ENCODE peak calls at places on chromosomes 7 and 10, in nine cellular contexts. E is HCT116; V is CD8-positive, alpha-beta T cell; S is hepatocyte; Z is astrocyte; T is cardiac muscle cell; W is uterus; X is breast epithelium; I is ascending aorta. O is an unnamed sample.

GRCh38 chr7:116633131-116633988 is 38.6 kb upstream of the MET start:
- DNase-seq in W (no peak), S (no peak), V (no peak), I (no peak), E (no peak), Z (peak; percentile 56), X (peak; percentile 54), T (no peak), O (no peak)

GRCh38 chr7:6637544-6638229 is 569 bp downstream of the ZNF316 start:
- DNase-seq in X (no peak), Z (peak; percentile 6), E (no peak), W (no peak), T (peak; percentile 73), I (no peak), V (peak; percentile 54), S (peak; percentile 66), O (no peak)

GRCh38 chr10:14326581-14326980 is 4.1 kb downstream of the FRMD4A start:
- DNase-seq in I (no peak), X (no peak), T (no peak), W (no peak), V (no peak), S (no peak), Z (peak; percentile 14), E (no peak), O (no peak)

GRCh38 chr10:13882112-13882711 is 295.4 kb downstream of the PRPF18 start:
- DNase-seq in X (peak; percentile 62), S (no peak), Z (peak; percentile 99), T (no peak), W (no peak), V (no peak), I (no peak), E (no peak), O (peak; percentile 86)

GRCh38 chr7:50793947-50794570 is 11.4 kb upstream of the GRB10 start:
- DNase-seq in W (no peak), T (no peak), S (no peak), V (no peak), X (no peak), E (no peak), Z (no peak), I (no peak), O (no peak)

GRCh38 chr10:20363666-20364065 is 533.4 kb downstream of the NEBL start:
- DNase-seq in X (no peak), E (no peak), T (no peak), Z (no peak), I (no peak), W (no peak), S (no peak), V (no peak), O (no peak)

GRCh38 chr7:28293529-28293835 is 112.9 kb upstream of the JAZF1 start:
- DNase-seq in V (no peak), S (no peak), Z (no peak), E (peak; percentile 68), T (no peak), X (no peak), W (no peak), I (no peak), O (no peak)

GRCh38 chr7:102215281-102215680 is 71.4 kb upstream of the SH2B2 start:
- DNase-seq in Z (no peak), E (no peak), I (no peak), V (no peak), T (no peak), S (no peak), X (no peak), W (no peak), O (no peak)

GRCh38 chr7:5827755-5828154 is 46.3 kb upstream of the RNF216 start:
- DNase-seq in X (no peak), I (no peak), V (peak; percentile 54), S (no peak), Z (no peak), T (peak; percentile 14), W (no peak), E (peak; percentile 16), O (no peak)

GRCh38 chr10:69332278-69333010 is 54.1 kb downstream of the HK1 start:
- DNase-seq in E (no peak), V (no peak), X (no peak), S (no peak), I (no peak), Z (no peak), T (no peak), W (no peak), O (no peak)

GRCh38 chr10:46263831-46264268 is 22.9 kb upstream of the ANTXRL start:
- DNase-seq in T (no peak), V (no peak), E (no peak), Z (no peak), X (no peak), S (no peak), W (no peak), I (no peak), O (no peak)

GRCh38 chr10:120420421-120420820 is 36.6 kb upstream of the PLPP4 start:
- DNase-seq in X (no peak), Z (no peak), I (no peak), S (no peak), V (no peak), T (no peak), E (no peak), W (no peak), O (no peak)

GRCh38 chr7:69260023-69260422 is 338.3 kb upstream of the AUTS2 start:
- DNase-seq in Z (no peak), V (no peak), T (peak; percentile 52), W (no peak), E (no peak), X (no peak), S (no peak), I (no peak), O (no peak)

GRCh38 chr7:37068902-37069301 is 344.6 kb upstream of the AOAH start:
- DNase-seq in X (no peak), E (no peak), V (no peak), Z (no peak), W (no peak), S (no peak), T (no peak), I (no peak), O (no peak)

GRCh38 chr7:100157334-100158228 is 942 bp downstream of the TRAPPC14 start:
- DNase-seq in X (no peak), I (no peak), T (peak; percentile 52), Z (peak; percentile 22), S (peak; percentile 72), E (no peak), W (peak; percentile 70), V (no peak), O (no peak)

GRCh38 chr7:138814806-138815332 is 16.9 kb upstream of the ATP6V0A4 start:
- DNase-seq in V (no peak), Z (no peak), W (no peak), I (no peak), S (no peak), E (no peak), X (no peak), T (no peak), O (no peak)

GRCh38 chr10:119441151-119441821 is 101.2 kb downstream of the RGS10 start:
- DNase-seq in T (no peak), S (no peak), Z (peak; percentile 79), E (no peak), I (no peak), V (no peak), X (peak; percentile 51), W (peak; percentile 69), O (peak; percentile 43)

DNA sequence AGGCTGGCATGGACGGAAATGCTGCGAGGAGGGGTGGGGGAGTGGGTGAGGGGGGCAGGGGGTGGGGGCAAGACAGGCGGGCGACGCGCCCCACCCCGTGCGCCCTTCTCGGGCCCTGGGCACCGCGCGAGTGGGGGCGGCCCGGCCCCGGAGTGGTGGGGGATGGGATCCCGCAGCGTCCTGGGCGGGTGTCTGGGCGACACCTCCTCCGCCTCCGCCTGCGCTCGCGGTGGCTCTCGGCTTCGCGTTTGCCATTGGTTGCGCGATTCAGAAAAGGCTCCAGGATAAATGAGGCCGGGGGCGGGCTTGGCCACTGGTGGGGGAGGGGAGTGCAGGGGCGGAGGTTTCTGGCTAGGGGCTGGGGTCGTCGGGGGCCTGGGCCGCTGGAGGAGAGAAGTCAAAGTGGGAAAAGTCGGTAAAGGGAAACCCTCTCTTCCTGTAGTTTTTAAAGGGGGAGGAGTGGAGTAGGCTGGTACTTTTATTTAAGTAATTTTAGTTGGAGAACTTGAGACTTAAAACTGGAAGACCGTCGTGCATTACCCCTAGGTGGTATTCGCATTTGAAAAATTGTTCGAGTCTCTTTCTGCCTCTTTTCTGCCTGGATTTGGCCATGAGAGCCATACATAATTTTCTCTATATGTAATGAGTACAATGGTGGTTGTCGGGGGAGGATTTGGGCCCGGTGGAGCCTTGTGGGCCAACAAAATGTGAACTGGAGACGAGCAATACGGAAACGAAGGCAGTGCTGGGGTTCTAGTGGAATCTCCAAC is 984 bp upstream of the IGF2BP3 start:
- DNase-seq in S (peak; percentile 92), W (no peak), T (peak; percentile 95), V (peak; percentile 19), X (no peak), Z (peak; percentile 51), E (peak; percentile 72), I (no peak), O (no peak)
- H3K4me3 ChIP-seq in S (peak overlapping the region; percentile 69), W (no peak overlapping the region), T (peak overlapping the region; percentile 72), V (no peak overlapping the region), X (no peak overlapping the region), Z (peak overlapping the region; percentile 95), E (peak overlapping the region; percentile 75), I (peak overlapping the region; percentile 57), O (peak overlapping the region; percentile 89)

GRCh38 chr7:158270106-158270775 is 317.4 kb downstream of the PTPRN2 start:
- DNase-seq in T (no peak), I (no peak), S (no peak), E (no peak), V (no peak), W (no peak), Z (no peak), X (no peak), O (no peak)
- H3K9me3 ChIP-seq in T (no peaks in the 10 kb centered on the region), I (no peaks in the 10 kb centered on the region), S (no peaks in the 10 kb centered on the region), E (no peaks in the 10 kb centered on the region), V (no peaks in the 10 kb centered on the region), W (no peaks in the 10 kb centered on the region), Z (no peaks in the 10 kb centered on the region), X (peaks cover 3% of the 10 kb centered on the region), O (peaks cover 97% of the 10 kb centered on the region)

GRCh38 chr10:124745678-124746077 is 1.5 kb upstream of the FAM53B start:
- DNase-seq in X (no peak), T (peak; percentile 59), S (peak; percentile 74), E (peak; percentile 56), W (no peak), V (no peak), I (no peak), Z (no peak), O (no peak)
- TF ChIP-seq CTCF in X (peak; percentile 49), T (peak; percentile 39), S (peak; percentile 51), E (peak; percentile 66), W (peak; percentile 76), V (peak; percentile 63), I (peak; percentile 39), Z (peak; percentile 28), O (peak; percentile 44)

DNA sequence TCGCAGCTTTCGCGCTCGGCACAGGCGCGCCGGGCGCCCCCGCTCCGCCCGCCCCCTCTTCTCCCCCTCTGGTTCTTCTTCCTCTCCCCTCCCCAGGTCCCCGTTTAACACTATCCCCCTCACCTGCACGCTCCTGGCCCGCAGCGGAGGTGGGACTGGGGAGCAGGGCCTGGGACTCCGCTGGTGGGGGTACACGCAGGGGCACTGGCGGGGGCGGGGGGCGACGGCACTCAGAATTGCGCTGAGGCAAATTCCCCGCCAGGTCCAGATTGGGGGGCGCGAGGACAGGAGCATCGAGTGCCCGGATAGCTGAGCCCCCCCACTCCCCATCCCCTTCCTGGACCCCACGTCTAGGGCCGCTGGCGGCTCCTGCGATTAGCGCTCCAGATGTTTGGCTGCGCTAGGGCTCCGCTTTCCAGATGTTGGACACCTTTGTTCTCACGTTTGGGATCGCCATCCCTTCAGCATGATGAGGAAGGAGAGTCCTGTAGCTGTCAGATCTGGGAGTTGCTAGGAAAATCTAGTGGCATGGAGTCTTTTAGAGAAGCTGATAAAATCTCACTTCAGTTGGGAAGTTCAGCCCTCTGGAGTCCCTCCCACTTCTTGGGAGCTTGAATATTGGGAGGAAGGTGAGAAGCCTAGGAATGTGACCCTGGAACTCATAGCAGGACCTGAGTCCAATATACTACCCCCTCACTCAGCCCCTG is 31.4 kb upstream of the PAX2 start:
- DNase-seq in E (no peak), X (no peak), S (no peak), Z (no peak), I (no peak), T (no peak), V (no peak), W (no peak), O (no peak)
- H3K4me3 ChIP-seq in E (no peak overlapping the region), X (peak overlapping the region; percentile 26), S (no peak overlapping the region), Z (no peak overlapping the region), I (no peak overlapping the region), T (peak overlapping the region; percentile 25), V (no peak overlapping the region), W (no peak overlapping the region), O (no peak overlapping the region)

O was measured in AG04450.